ENCODE peak calls at places on chromosomes 6 and 20, in nine cellular contexts. One of them, this sample, is unnamed.

GRCh38 chr6:1864496-1864895 is 254.8 kb downstream of the FOXC1 start:
- DNase-seq in CD8-positive, alpha-beta T cell: no peak
- DNase-seq in Daoy: peak
- DNase-seq in effector memory CD8-positive, alpha-beta T cell: no peak
- DNase-seq in SK-N-SH: no peak
- DNase-seq in LHCN-M2: no peak
- DNase-seq in GM06990: no peak
- DNase-seq in heart left ventricle: no peak
- DNase-seq in WTC11: no peak
- DNase-seq in this sample: no peak

GRCh38 chr6:122620902-122621301 is 10.7 kb downstream of the PKIB start:
- DNase-seq in heart left ventricle: no peak
- DNase-seq in WTC11: no peak
- DNase-seq in SK-N-SH: no peak
- DNase-seq in effector memory CD8-positive, alpha-beta T cell: no peak
- DNase-seq in LHCN-M2: peak
- DNase-seq in GM06990: no peak
- DNase-seq in CD8-positive, alpha-beta T cell: no peak
- DNase-seq in Daoy: peak
- DNase-seq in this sample: no peak

GRCh38 chr20:36470482-36471062 is 70.7 kb upstream of the MYL9 start:
- DNase-seq in LHCN-M2: no peak
- DNase-seq in effector memory CD8-positive, alpha-beta T cell: no peak
- DNase-seq in Daoy: no peak
- DNase-seq in GM06990: no peak
- DNase-seq in SK-N-SH: no peak
- DNase-seq in CD8-positive, alpha-beta T cell: no peak
- DNase-seq in WTC11: no peak
- DNase-seq in heart left ventricle: no peak
- DNase-seq in this sample: no peak

GRCh38 chr6:37882724-37883413 is 63.3 kb downstream of the ZFAND3 start:
- DNase-seq in WTC11: no peak
- DNase-seq in GM06990: no peak
- DNase-seq in heart left ventricle: no peak
- DNase-seq in LHCN-M2: peak
- DNase-seq in effector memory CD8-positive, alpha-beta T cell: no peak
- DNase-seq in CD8-positive, alpha-beta T cell: no peak
- DNase-seq in SK-N-SH: no peak
- DNase-seq in Daoy: no peak
- DNase-seq in this sample: no peak

GRCh38 chr20:50594231-50594590 is 84.0 kb downstream of the PTPN1 start:
- DNase-seq in GM06990: no peak
- DNase-seq in WTC11: no peak
- DNase-seq in Daoy: no peak
- DNase-seq in LHCN-M2: no peak
- DNase-seq in effector memory CD8-positive, alpha-beta T cell: no peak
- DNase-seq in CD8-positive, alpha-beta T cell: no peak
- DNase-seq in heart left ventricle: no peak
- DNase-seq in SK-N-SH: no peak
- DNase-seq in this sample: no peak

GRCh38 chr6:138500867-138501446 is 1.7 kb upstream of the NHSL1 start:
- DNase-seq in GM06990: no peak
- DNase-seq in heart left ventricle: no peak
- DNase-seq in effector memory CD8-positive, alpha-beta T cell: no peak
- DNase-seq in CD8-positive, alpha-beta T cell: no peak
- DNase-seq in Daoy: no peak
- DNase-seq in WTC11: no peak
- DNase-seq in SK-N-SH: no peak
- DNase-seq in LHCN-M2: no peak
- DNase-seq in this sample: no peak

GRCh38 chr6:149484733-149485700 is at the start of gene ZC3H12D:
- DNase-seq in GM06990: peak
- DNase-seq in LHCN-M2: peak
- DNase-seq in WTC11: no peak
- DNase-seq in CD8-positive, alpha-beta T cell: peak
- DNase-seq in heart left ventricle: peak
- DNase-seq in Daoy: peak
- DNase-seq in SK-N-SH: no peak
- DNase-seq in effector memory CD8-positive, alpha-beta T cell: peak
- DNase-seq in this sample: peak

GRCh38 chr20:34922654-34923381 is 32.8 kb downstream of the GSS start:
- DNase-seq in LHCN-M2: peak
- DNase-seq in heart left ventricle: no peak
- DNase-seq in effector memory CD8-positive, alpha-beta T cell: no peak
- DNase-seq in GM06990: no peak
- DNase-seq in Daoy: peak
- DNase-seq in SK-N-SH: no peak
- DNase-seq in CD8-positive, alpha-beta T cell: no peak
- DNase-seq in WTC11: no peak
- DNase-seq in this sample: no peak

GRCh38 chr20:36919715-36920333 is 31.7 kb downstream of the SAMHD1 start:
- DNase-seq in effector memory CD8-positive, alpha-beta T cell: peak
- DNase-seq in GM06990: peak
- DNase-seq in WTC11: no peak
- DNase-seq in CD8-positive, alpha-beta T cell: peak
- DNase-seq in SK-N-SH: peak
- DNase-seq in LHCN-M2: peak
- DNase-seq in heart left ventricle: no peak
- DNase-seq in Daoy: peak
- DNase-seq in this sample: peak

GRCh38 chr6:89536230-89536629 is 102.3 kb downstream of the LYRM2 start:
- DNase-seq in Daoy: no peak
- DNase-seq in LHCN-M2: peak
- DNase-seq in GM06990: no peak
- DNase-seq in CD8-positive, alpha-beta T cell: no peak
- DNase-seq in SK-N-SH: peak
- DNase-seq in heart left ventricle: no peak
- DNase-seq in WTC11: peak
- DNase-seq in effector memory CD8-positive, alpha-beta T cell: no peak
- DNase-seq in this sample: no peak

GRCh38 chr6:37057678-37058077 is 52.2 kb downstream of the FGD2 start:
- DNase-seq in SK-N-SH: no peak
- DNase-seq in effector memory CD8-positive, alpha-beta T cell: no peak
- DNase-seq in heart left ventricle: no peak
- DNase-seq in LHCN-M2: no peak
- DNase-seq in GM06990: no peak
- DNase-seq in WTC11: no peak
- DNase-seq in CD8-positive, alpha-beta T cell: no peak
- DNase-seq in Daoy: no peak
- DNase-seq in this sample: no peak

GRCh38 chr20:57475388-57476072 is 49.4 kb downstream of the CTCFL start:
- DNase-seq in WTC11: peak
- DNase-seq in heart left ventricle: no peak
- DNase-seq in GM06990: no peak
- DNase-seq in effector memory CD8-positive, alpha-beta T cell: no peak
- DNase-seq in SK-N-SH: no peak
- DNase-seq in Daoy: no peak
- DNase-seq in CD8-positive, alpha-beta T cell: no peak
- DNase-seq in LHCN-M2: no peak
- DNase-seq in this sample: no peak

GRCh38 chr6:142355481-142356174 is 53.8 kb downstream of the ADGRG6 start:
- DNase-seq in CD8-positive, alpha-beta T cell: no peak
- DNase-seq in LHCN-M2: no peak
- DNase-seq in Daoy: no peak
- DNase-seq in heart left ventricle: no peak
- DNase-seq in WTC11: no peak
- DNase-seq in SK-N-SH: no peak
- DNase-seq in GM06990: no peak
- DNase-seq in effector memory CD8-positive, alpha-beta T cell: no peak
- DNase-seq in this sample: no peak

GRCh38 chr6:17988422-17988944 is 1.0 kb upstream of the KIF13A start:
- DNase-seq in effector memory CD8-positive, alpha-beta T cell: no peak
- DNase-seq in LHCN-M2: no peak
- DNase-seq in SK-N-SH: no peak
- DNase-seq in WTC11: no peak
- DNase-seq in Daoy: no peak
- DNase-seq in heart left ventricle: no peak
- DNase-seq in CD8-positive, alpha-beta T cell: no peak
- DNase-seq in GM06990: no peak
- DNase-seq in this sample: no peak